ENCODE peak calls at places on chromosomes 7 and 10, in nine cellular contexts. C is ascending aorta; E is Caco-2; V is HCT116; M is CD8-positive, alpha-beta T cell; U is tibial nerve; Z is foreskin keratinocyte; A is neuronal stem cell; R is psoas muscle. L is an unnamed sample. For H3K4me1, the result is how much of the 10 kb centered on the place peaks cover.

GRCh38 chr7:11374629-11375028 is 401.0 kb downstream of the PHF14 start:
- DNase-seq in C (no peak), E (no peak), V (no peak), M (no peak), U (no peak), Z (no peak), A (no peak), R (no peak), L (no peak)

GRCh38 chr10:87660484-87661133 is 931 bp downstream of the PAPSS2 start:
- DNase-seq in C (no peak), E (no peak), V (no peak), M (no peak), U (peak), Z (no peak), A (no peak), R (no peak), L (no peak)

GRCh38 chr7:152865461-152865860 is 105.9 kb downstream of the ACTR3B start:
- DNase-seq in C (no peak), E (no peak), V (no peak), M (peak), U (no peak), Z (no peak), A (no peak), R (no peak), L (no peak)

GRCh38 chr10:49645417-49646255 is 31.8 kb downstream of the CHAT start:
- DNase-seq in C (no peak), E (no peak), V (no peak), M (no peak), U (no peak), Z (no peak), A (no peak), R (no peak), L (no peak)

GRCh38 chr10:46229144-46229563 is 57.6 kb upstream of the ANTXRL start:
- DNase-seq in C (no peak), E (peak), V (no peak), M (peak), U (no peak), Z (no peak), A (peak), R (no peak), L (no peak)

GRCh38 chr7:125074141-125074540 is 144.5 kb upstream of the POT1 start:
- DNase-seq in C (no peak), E (peak), V (no peak), M (no peak), U (no peak), Z (peak), A (no peak), R (no peak), L (no peak)

GRCh38 chr10:31404640-31405039 is 85.6 kb downstream of the ZEB1 start:
- DNase-seq in C (no peak), E (no peak), V (no peak), M (no peak), U (no peak), Z (no peak), A (no peak), R (no peak), L (no peak)

GRCh38 chr7:84674236-84674913 is 479.8 kb upstream of the SEMA3A start:
- DNase-seq in C (no peak), E (no peak), V (no peak), M (no peak), U (no peak), Z (no peak), A (no peak), R (no peak), L (no peak)

GRCh38 chr10:110666673-110667072 is 22.5 kb downstream of the RBM20 start:
- DNase-seq in C (no peak), E (no peak), V (no peak), M (no peak), U (no peak), Z (no peak), A (no peak), R (no peak), L (no peak)

GRCh38 chr7:83457022-83457892 is 191.7 kb downstream of the SEMA3E start:
- DNase-seq in C (no peak), E (no peak), V (no peak), M (no peak), U (no peak), Z (no peak), A (no peak), R (no peak), L (no peak)

GRCh38 chr10:114100848-114101741 is 57.4 kb downstream of the ADRB1 start:
- DNase-seq in C (no peak), E (no peak), V (no peak), M (no peak), U (no peak), Z (no peak), A (no peak), R (peak), L (peak)

GRCh38 chr10:28928484-28928883 is 251.2 kb downstream of the BAMBI start:
- DNase-seq in C (no peak), E (no peak), V (peak), M (no peak), U (no peak), Z (no peak), A (no peak), R (no peak), L (no peak)

GRCh38 chr10:48470893-48471805 is 133.7 kb downstream of the ARHGAP22 start:
- DNase-seq in C (no peak), E (no peak), V (no peak), M (peak), U (no peak), Z (peak), A (no peak), R (no peak), L (no peak)

GRCh38 chr7:2494191-2495130 is 18.3 kb upstream of the GRIFIN start:
- DNase-seq in C (no peak), E (no peak), V (no peak), M (no peak), U (no peak), Z (no peak), A (no peak), R (no peak), L (no peak)

GRCh38 chr10:13571541-13571940 is 15.2 kb upstream of the PRPF18 start:
- DNase-seq in C (no peak), E (no peak), V (no peak), M (no peak), U (no peak), Z (no peak), A (no peak), R (no peak), L (no peak)

GRCh38 chr10:31359979-31360378 is 41.0 kb downstream of the ZEB1 start:
- DNase-seq in C (no peak), E (no peak), V (no peak), M (no peak), U (no peak), Z (no peak), A (no peak), R (no peak), L (no peak)

GRCh38 chr7:42198974-42199668 is 37.9 kb downstream of the GLI3 start:
- DNase-seq in C (no peak), E (no peak), V (no peak), M (no peak), U (no peak), Z (no peak), A (no peak), R (no peak), L (no peak)

DNA sequence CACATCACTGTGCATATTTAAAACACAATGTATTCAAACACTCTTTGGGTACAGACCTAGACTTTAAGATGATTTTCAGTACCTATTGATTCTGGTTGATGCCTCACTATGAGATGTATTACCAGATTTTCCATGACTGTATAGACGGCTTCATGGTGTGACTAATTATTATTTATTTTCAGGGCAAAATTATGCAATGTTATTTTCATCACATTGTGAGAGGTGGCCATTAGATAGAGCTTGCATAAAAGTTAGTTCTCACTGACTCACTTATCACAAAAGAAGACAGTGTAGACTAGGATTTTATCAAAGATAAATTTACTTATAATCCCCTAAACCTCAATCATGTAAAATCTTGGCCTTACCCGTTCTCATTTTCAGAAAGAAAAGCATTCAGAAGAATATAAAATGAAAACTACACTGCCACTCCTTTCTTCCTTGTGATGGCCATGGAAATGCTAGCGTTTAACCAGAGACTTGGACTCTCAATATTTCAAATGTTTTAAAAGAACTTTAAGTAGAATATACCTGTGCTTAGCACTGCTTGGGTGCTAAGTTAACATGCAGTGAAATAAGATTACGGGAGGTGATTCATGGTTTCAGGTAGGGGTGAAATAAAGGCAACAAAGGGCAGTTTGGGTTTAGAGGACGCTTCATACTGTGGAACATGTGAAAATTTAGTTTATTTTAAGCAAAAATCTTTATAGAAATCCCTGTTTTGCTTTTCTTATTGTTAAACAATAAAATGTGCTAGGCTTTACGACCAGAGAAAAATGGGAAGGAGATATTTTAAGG is 93.8 kb downstream of the PTPRZ1 start:
- DNase-seq in C (no peak), E (no peak), V (no peak), M (no peak), U (no peak), Z (no peak), A (no peak), R (no peak), L (no peak)
- H3K4me1 ChIP-seq in C (under half), E (under half), V (under half), M (under half), U (under half), Z (under half), A (under half), R (under half), L (under half)

GRCh38 chr7:106875508-106875907 is 10.4 kb downstream of the PIK3CG start:
- DNase-seq in C (no peak), E (no peak), V (no peak), M (no peak), U (no peak), Z (no peak), A (no peak), R (no peak), L (no peak)
- H3K4me1 ChIP-seq in C (under half), E (under half), V (under half), M (under half), U (under half), Z (under half), A (under half), R (under half), L (under half)

DNA sequence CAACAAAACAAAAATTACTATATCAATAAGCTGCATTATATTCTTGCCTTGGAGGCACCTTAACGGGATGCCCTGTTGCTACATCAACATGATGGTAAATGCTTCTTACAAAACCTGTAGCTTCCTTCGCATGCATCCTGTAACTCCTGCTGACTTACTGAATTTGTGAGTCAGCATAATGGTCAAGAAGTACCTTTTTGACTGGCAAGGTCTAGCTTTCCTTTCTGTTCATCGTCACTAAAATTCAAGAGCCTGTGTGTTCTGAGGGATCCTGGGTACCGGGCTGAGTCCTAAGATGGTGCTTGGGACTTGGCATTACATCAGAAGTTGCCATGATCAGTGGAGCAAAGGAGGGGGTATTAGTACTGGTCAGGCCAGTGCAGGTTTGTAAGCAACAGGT is 4.9 kb downstream of the PFKFB3 start:
- DNase-seq in C (no peak), E (no peak), V (no peak), M (no peak), U (no peak), Z (no peak), A (no peak), R (no peak), L (no peak)
- H3K4me1 ChIP-seq in C (under half), E (under half), V (under half), M (under half), U (under half), Z (under half), A (under half), R (half or more), L (half or more)

GRCh38 chr10:102503264-102504178 is at the start of gene SUFU:
- DNase-seq in C (peak), E (peak), V (peak), M (peak), U (peak), Z (peak), A (peak), R (peak), L (peak)
- H3K4me1 ChIP-seq in C (under half), E (under half), V (under half), M (under half), U (under half), Z (under half), A (under half), R (half or more), L (under half)

DNA sequence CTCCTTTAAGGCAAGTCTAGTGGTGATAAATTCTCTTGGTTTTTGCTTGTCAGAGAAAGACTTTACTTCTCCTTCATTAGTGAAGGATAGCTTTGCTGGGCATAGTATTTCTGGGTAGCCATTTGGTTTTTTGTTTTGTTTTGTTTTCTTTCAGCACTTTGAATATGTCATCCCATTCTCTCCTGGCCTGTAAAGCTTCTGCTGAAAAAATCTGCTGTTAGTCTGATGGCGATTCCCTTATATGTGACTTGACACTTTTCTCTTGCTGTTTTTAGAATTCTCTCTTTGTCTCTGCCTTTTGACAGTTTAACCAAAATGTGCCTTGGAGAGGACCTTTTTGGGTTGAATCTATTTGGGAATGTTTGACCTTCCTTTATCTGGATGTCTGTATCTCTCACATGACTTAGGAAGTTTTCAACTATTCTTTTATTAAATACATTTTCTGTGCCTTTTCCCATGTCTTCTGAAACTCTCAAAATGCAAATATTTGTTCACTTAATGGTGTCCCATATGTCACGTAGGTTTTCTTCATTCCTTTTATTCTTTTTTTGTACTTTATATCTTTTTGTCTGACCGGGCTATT is 14.7 kb downstream of the TAS2R40 start:
- DNase-seq in C (no peak), E (no peak), V (no peak), M (no peak), U (no peak), Z (no peak), A (no peak), R (no peak), L (no peak)
- H3K4me1 ChIP-seq in C (under half), E (under half), V (under half), M (under half), U (under half), Z (under half), A (under half), R (under half), L (under half)

GRCh38 chr7:55534262-55534915 is 37.9 kb downstream of the VOPP1 start:
- DNase-seq in C (peak), E (peak), V (no peak), M (no peak), U (peak), Z (peak), A (no peak), R (no peak), L (peak)

GRCh38 chr7:55533729-55534080 is 38.6 kb downstream of the VOPP1 start:
- DNase-seq in C (no peak), E (no peak), V (no peak), M (no peak), U (no peak), Z (no peak), A (no peak), R (no peak), L (no peak)

GRCh38 chr7:55532150-55532917 is 40.0 kb downstream of the VOPP1 start:
- DNase-seq in C (no peak), E (no peak), V (no peak), M (no peak), U (no peak), Z (no peak), A (no peak), R (no peak), L (no peak)

GRCh38 chr7:55534916-55535636 is 37.2 kb downstream of the VOPP1 start:
- DNase-seq in C (no peak), E (no peak), V (no peak), M (no peak), U (no peak), Z (no peak), A (no peak), R (no peak), L (no peak)

DNA sequence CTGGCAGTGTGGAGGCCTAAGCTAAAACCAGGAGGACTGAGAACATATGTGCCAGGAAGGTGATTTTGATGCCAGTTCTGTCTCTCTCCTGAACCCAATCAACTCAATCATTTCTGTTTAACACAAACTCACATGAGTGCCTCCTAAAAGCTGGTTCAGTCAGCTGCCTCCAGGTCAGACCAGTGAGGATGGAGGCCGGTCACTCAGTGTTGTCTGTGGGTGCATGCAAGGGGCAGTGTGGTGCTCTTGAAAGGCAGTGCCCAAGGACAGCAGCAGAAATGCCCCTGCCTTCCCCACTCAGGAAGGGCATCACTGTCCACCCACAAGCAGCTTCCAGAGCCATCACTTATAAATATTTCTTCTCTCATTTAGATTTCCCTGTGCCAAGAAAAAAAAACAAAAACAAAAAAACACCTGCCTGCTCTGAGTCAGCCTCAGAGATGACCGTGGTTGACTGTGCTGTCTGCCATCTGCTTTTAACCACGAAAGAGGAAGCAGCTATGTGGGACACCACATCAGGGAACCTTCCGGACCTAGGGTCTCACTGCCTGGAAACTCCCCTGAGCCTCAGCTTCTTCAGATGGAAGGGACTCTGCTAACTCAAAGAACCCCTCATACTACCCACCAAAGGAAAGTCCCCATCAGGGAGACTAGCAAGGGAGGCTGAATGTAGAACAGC is 39.1 kb downstream of the VOPP1 start:
- DNase-seq in C (peak), E (no peak), V (no peak), M (peak), U (peak), Z (peak), A (no peak), R (no peak), L (no peak)
- H3K4me1 ChIP-seq in C (under half), E (under half), V (under half), M (half or more), U (under half), Z (under half), A (under half), R (half or more), L (half or more)

L was measured in left lung.